ENCODE peak calls at places on chromosomes 4 and X, in eight cellular contexts. W is tibial artery; A is A673; F is left ventricle myocardium inferior; K is heart left ventricle; G is BE2C; Z is CD8-positive, alpha-beta T cell; Y is endodermal cell. B is an unnamed sample. For H3K27me3, the result is how much of the 10 kb centered on the place peaks cover.

GRCh38 chr4:126778348-126778747 is 854.4 kb upstream of the INTU start:
- DNase-seq in W (no peak), A (peak), F (no peak), K (no peak), G (no peak), Z (no peak), Y (no peak), B (no peak)

GRCh38 chrX:124098089-124098488 is 136.6 kb downstream of the STAG2 start:
- DNase-seq in W (no peak), A (peak), F (no peak), K (no peak), G (no peak), Z (no peak), Y (no peak), B (no peak)

GRCh38 chrX:105210258-105210657 is 10.2 kb downstream of the TEX13A start:
- DNase-seq in W (no peak), A (no peak), F (no peak), K (no peak), G (no peak), Z (no peak), Y (no peak), B (no peak)

GRCh38 chr4:21757281-21757680 is 191.3 kb downstream of the KCNIP4 start:
- DNase-seq in W (no peak), A (no peak), F (no peak), K (no peak), G (no peak), Z (no peak), Y (no peak), B (no peak)

GRCh38 chr4:115437739-115438138 is 324.3 kb upstream of the NDST4 start:
- DNase-seq in W (no peak), A (no peak), F (no peak), K (no peak), G (no peak), Z (no peak), Y (no peak), B (no peak)

GRCh38 chr4:46386570-46386969 is 3.4 kb downstream of the GABRA2 start:
- DNase-seq in W (no peak), A (peak), F (no peak), K (no peak), G (peak), Z (no peak), Y (peak), B (peak)

GRCh38 chrX:67720344-67720743 is 176.5 kb downstream of the AR start:
- DNase-seq in W (no peak), A (no peak), F (no peak), K (no peak), G (no peak), Z (no peak), Y (no peak), B (no peak)

GRCh38 chr4:26525751-26526150 is 35.5 kb upstream of the CCKAR start:
- DNase-seq in W (no peak), A (no peak), F (no peak), K (no peak), G (no peak), Z (no peak), Y (no peak), B (no peak)

GRCh38 chrX:53362439-53362838 is 60.0 kb downstream of the SMC1A start:
- DNase-seq in W (no peak), A (no peak), F (no peak), K (no peak), G (no peak), Z (no peak), Y (no peak), B (no peak)

GRCh38 chrX:153580700-153581386 is 18.1 kb downstream of the CCNQ start:
- DNase-seq in W (no peak), A (peak), F (no peak), K (no peak), G (no peak), Z (no peak), Y (peak), B (no peak)
- TF ChIP-seq CTCF in W (no peak), A (peak), F (peak), K (no peak), G (peak), Z (no peak), Y (peak), B (no peak)

GRCh38 chr4:56657818-56658217 is 23.3 kb downstream of the HOPX start:
- DNase-seq in W (no peak), A (no peak), F (no peak), K (no peak), G (no peak), Z (no peak), Y (no peak), B (no peak)
- H3K27me3 ChIP-seq in W (under half), A (half or more), F (under half), K (under half), G (half or more), Z (under half), Y (half or more), B (under half)

DNA sequence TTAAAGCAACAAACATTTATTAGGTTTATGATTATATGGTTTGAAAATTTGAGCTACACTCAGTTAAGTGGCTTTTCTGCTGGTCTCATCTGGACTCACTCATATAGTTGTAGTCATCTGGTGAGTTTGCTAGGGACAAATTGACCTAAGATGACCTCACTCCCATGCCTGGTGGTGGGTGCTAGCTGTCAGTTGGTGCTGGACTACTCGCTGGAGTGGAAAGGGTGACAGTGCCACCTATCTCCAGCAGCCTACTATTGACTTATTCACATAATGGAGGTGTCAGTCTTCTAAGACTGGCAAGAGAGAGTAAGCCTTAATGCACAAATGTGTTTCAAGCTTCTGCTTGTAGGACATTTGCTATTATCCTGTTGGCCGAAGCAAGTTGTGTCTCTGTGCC is 88.2 kb downstream of the TASL start:
- DNase-seq in W (no peak), A (peak), F (no peak), K (no peak), G (no peak), Z (no peak), Y (peak), B (no peak)
- TF ChIP-seq CTCF in W (no peak), A (peak), F (no peak), K (no peak), G (no peak), Z (no peak), Y (peak), B (no peak)

GRCh38 chr4:76252271-76252653 is 741 bp downstream of the FAM47E start:
- DNase-seq in W (no peak), A (no peak), F (no peak), K (no peak), G (no peak), Z (no peak), Y (no peak), B (no peak)
- H3K27me3 ChIP-seq in W (under half), A (under half), F (under half), K (under half), G (under half), Z (under half), Y (under half), B (under half)

GRCh38 chr4:61773655-61774245 is 573.6 kb downstream of the ADGRL3 start:
- DNase-seq in W (no peak), A (no peak), F (no peak), K (no peak), G (no peak), Z (no peak), Y (no peak), B (no peak)
- TF ChIP-seq CTCF in W (no peak), A (no peak), F (no peak), K (no peak), G (no peak), Z (no peak), Y (no peak), B (no peak)

GRCh38 chr4:13526658-13527057 is 17.6 kb downstream of the NKX3-2 start:
- DNase-seq in W (no peak), A (no peak), F (no peak), K (no peak), G (no peak), Z (no peak), Y (no peak), B (no peak)
- H3K27me3 ChIP-seq in W (under half), A (under half), F (half or more), K (half or more), G (half or more), Z (half or more), Y (half or more), B (half or more)

GRCh38 chrX:84712621-84713020 is 210.4 kb upstream of the HDX start:
- DNase-seq in W (no peak), A (no peak), F (no peak), K (no peak), G (no peak), Z (no peak), Y (no peak), B (no peak)
- TF ChIP-seq CTCF in W (no peak), A (no peak), F (no peak), K (no peak), G (no peak), Z (no peak), Y (no peak), B (no peak)

GRCh38 chrX:40749874-40750273 is 14.5 kb upstream of the MED14 start:
- DNase-seq in W (no peak), A (no peak), F (no peak), K (no peak), G (no peak), Z (no peak), Y (no peak), B (no peak)

GRCh38 chrX:40748977-40749376 is 13.6 kb upstream of the MED14 start:
- DNase-seq in W (no peak), A (no peak), F (no peak), K (no peak), G (no peak), Z (no peak), Y (no peak), B (no peak)

GRCh38 chrX:40746536-40746935 is 11.2 kb upstream of the MED14 start:
- DNase-seq in W (no peak), A (no peak), F (no peak), K (no peak), G (no peak), Z (no peak), Y (no peak), B (no peak)
- H3K27me3 ChIP-seq in W (under half), A (under half), F (under half), K (under half), G (under half), Z (under half), Y (under half), B (under half)

DNA sequence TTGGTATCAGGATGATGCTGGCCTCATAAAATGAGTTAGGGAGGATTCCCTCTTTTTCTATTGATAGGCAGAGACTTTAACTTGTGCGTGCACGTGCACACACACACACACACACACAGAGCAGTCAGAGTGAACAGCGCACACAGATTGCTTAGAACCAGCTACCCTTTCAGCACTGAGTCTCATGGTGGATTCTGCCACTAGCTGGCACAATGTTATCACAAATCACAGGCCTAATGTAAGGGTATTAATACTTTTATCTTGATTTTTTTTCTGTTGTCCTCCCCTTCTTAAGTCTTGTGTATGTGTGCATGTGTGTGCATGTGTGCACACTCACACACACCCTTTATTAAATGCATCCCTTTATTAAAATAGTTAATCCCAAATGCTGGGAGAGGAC is 53.2 kb downstream of the HADH start:
- DNase-seq in W (no peak), A (no peak), F (no peak), K (no peak), G (no peak), Z (no peak), Y (no peak), B (no peak)
- TF ChIP-seq CTCF in W (no peak), A (no peak), F (no peak), K (no peak), G (no peak), Z (no peak), Y (no peak), B (no peak)

DNA sequence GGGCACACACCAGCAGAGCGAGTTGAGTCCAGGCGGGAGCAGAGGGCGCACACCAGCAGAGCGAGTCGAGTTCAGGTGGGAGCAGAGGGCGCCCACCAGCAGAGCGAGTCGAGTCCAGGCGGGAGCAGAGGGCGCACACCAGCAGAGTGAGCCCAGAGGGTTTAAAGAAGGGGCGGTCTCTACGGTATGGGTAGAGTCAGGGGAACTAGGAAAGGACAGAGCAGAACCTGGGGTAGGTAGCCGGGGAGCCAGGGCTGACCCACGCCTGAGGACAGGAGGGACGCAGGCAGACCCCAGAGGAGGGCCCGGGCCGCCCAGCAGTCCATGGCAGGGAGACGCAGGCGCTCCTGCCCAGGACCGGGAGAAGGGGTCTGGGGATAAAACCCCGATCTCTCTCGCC is 22.0 kb upstream of the ADRA2C start:
- DNase-seq in W (no peak), A (no peak), F (no peak), K (no peak), G (no peak), Z (no peak), Y (no peak), B (no peak)
- H3K27me3 ChIP-seq in W (under half), A (half or more), F (half or more), K (under half), G (under half), Z (under half), Y (under half), B (under half)

B was measured in dorsolateral prefrontal cortex.